ENCODE peak calls at places on chromosomes 11 and 22, in five cellular contexts. O is GM23248, Y is epithelial cell of prostate, Q is right cardiac atrium, U is NCI-H1417. D is an unnamed sample.

GRCh38 chr22:41925783-41926460 is 684 bp downstream of the TNFRSF13C start:
- DNase-seq in Y (no peak), Q (peak; percentile 89), O (peak; percentile 76), U (peak; percentile 12), D (no peak)

GRCh38 chr11:64253481-64253880 is 2.2 kb downstream of the PLCB3 start:
- DNase-seq in O (peak; percentile 46), Y (no peak), Q (peak; percentile 66), U (no peak), D (no peak)

GRCh38 chr22:30474683-30475424 is 3.0 kb upstream of the SEC14L3 start:
- DNase-seq in U (peak; percentile 17), O (no peak), Y (no peak), Q (no peak), D (no peak)

GRCh38 chr11:16505481-16505880 is 149.1 kb upstream of the SOX6 start:
- DNase-seq in U (no peak), Q (no peak), Y (no peak), O (no peak), D (no peak)

GRCh38 chr11:132123854-132124835 is 753.7 kb downstream of the NTM start:
- DNase-seq in Y (no peak), U (no peak), Q (no peak), O (no peak), D (no peak)

GRCh38 chr11:118895093-118896039 is 11.7 kb downstream of the CXCR5 start:
- DNase-seq in O (no peak), Y (no peak), U (no peak), Q (peak; percentile 65), D (no peak)

GRCh38 chr11:70843906-70844305 is 408.5 kb downstream of the SHANK2 start:
- DNase-seq in U (no peak), O (no peak), Q (peak; percentile 31), Y (no peak), D (no peak)

GRCh38 chr11:135069884-135070283 is 657.8 kb upstream of the B3GAT1 start:
- DNase-seq in U (no peak), O (peak; percentile 14), Y (peak; percentile 6), Q (no peak), D (no peak)

GRCh38 chr11:80815752-80816453 is 1375.1 kb upstream of the TENM4 start:
- DNase-seq in Y (no peak), O (no peak), U (no peak), Q (no peak), D (no peak)

GRCh38 chr22:20249797-20250354 is 18.2 kb downstream of the RTN4R start:
- DNase-seq in Y (no peak), U (no peak), O (peak; percentile 67), Q (peak; percentile 68), D (peak; percentile 19)

GRCh38 chr22:28799125-28799833 is 1.1 kb downstream of the XBP1 start:
- DNase-seq in O (peak; percentile 97), U (no peak), Q (no peak), Y (peak; percentile 74), D (peak; percentile 59)